ENCODE peak calls at places on chromosomes 5 and 9, in six cellular contexts. P, S, C, L, D and J are unnamed samples. For H3K27me3, the result is how much of the 10 kb centered on the place peaks cover.

GRCh38 chr9:93132946-93133640 is 958 bp downstream of the NINJ1 start:
- DNase-seq in C (no peak), P (no peak), D (no peak), L (peak), S (peak), J (no peak)

GRCh38 chr9:134014946-134015345 is 10.3 kb upstream of the BRD3OS start:
- DNase-seq in C (no peak), D (no peak), S (no peak), L (no peak), P (no peak), J (no peak)

GRCh38 chr9:120911295-120911843 is 15.2 kb downstream of the TRAF1 start:
- DNase-seq in P (no peak), D (no peak), S (no peak), C (no peak), L (no peak), J (no peak)

GRCh38 chr9:113808391-113809191 is 67.5 kb upstream of the ZNF618 start:
- DNase-seq in S (no peak), C (no peak), P (no peak), D (peak), L (no peak), J (no peak)

GRCh38 chr5:157965989-157966388 is 107.0 kb upstream of the CLINT1 start:
- DNase-seq in S (no peak), D (no peak), L (no peak), P (no peak), C (no peak), J (no peak)

GRCh38 chr5:125679522-125679921 is 743.7 kb upstream of the GRAMD2B start:
- DNase-seq in D (no peak), C (no peak), P (no peak), S (no peak), L (peak), J (no peak)

GRCh38 chr9:15824310-15824709 is 271.5 kb downstream of the CCDC171 start:
- DNase-seq in C (no peak), L (peak), D (no peak), P (no peak), S (no peak), J (no peak)

GRCh38 chr9:91066042-91066415 is 264.4 kb downstream of the SYK start:
- DNase-seq in L (no peak), S (no peak), P (no peak), C (no peak), D (no peak), J (no peak)

GRCh38 chr5:87010736-87011135 is 256.9 kb upstream of the RASA1 start:
- DNase-seq in C (no peak), L (no peak), P (no peak), D (no peak), S (no peak), J (no peak)

GRCh38 chr9:133493845-133494540 is 15.1 kb upstream of the SLC2A6 start:
- DNase-seq in P (no peak), C (no peak), D (no peak), L (no peak), S (no peak), J (no peak)

DNA sequence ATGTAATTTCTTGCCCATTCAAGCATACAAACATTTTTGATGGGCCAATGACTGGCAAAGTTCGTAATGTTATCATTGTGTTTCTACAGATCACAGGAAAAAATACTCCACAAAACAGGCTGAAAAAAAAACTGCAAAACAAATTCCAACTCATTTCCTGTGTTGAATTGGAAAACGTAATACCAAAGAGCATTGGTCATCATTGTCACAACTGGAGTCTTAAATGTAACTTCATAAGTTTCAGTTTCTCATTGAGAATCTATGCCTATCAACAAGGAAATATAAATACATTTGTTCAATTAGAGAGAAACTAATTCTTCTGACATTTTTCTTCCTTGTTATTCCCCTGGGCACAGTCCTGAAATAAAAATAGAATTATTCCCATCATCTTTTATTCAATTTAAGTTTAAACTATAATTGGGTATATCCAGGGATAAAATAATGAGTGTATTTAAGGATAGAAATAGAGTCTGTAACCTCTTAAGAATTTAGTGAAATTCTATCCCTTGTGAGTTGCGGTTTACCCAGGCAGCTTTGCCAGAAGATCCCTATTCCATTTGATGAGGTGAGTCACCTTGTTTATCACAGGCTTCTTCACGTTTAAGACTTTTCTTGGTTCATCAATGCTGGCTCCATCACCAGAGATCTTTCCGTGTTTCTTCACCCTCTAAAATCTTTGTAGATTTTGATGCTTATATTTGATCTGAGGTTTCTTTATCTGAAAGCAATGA is 112.7 kb upstream of the ITGA1 start:
- DNase-seq in P (no peak), C (no peak), D (no peak), L (no peak), S (no peak), J (no peak)
- H3K27ac ChIP-seq in P (peak), C (no peak), D (no peak), L (no peak), S (no peak), J (no peak)

GRCh38 chr5:174000078-174000477 is 11.1 kb downstream of the C5orf47 start:
- DNase-seq in C (no peak), S (no peak), D (no peak), P (no peak), L (no peak), J (no peak)

DNA sequence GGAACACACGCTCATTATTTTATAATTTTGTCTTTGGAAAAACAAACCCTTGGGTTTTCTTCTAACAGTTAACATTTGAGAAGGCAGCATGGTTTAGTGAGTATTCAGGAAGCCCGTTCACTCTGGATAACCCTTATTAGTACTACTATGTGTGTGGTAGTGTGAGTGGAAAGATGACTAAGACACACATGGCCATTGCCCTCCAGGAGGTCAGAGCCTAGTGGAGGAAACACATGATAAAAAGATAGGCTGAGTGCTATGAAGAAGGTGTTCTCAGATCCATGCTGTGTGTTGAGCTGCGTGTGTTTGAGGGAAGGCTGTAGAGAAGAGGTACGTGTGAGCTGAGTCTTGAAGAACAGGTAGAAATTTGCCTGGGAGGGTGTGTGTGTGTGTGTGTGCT is 8.4 kb downstream of the C5orf47 start:
- DNase-seq in D (no peak), L (no peak), P (no peak), S (no peak), C (no peak), J (no peak)
- H3K27me3 ChIP-seq in D (under half), L (under half), P (under half), S (under half), C (under half), J (under half)

DNA sequence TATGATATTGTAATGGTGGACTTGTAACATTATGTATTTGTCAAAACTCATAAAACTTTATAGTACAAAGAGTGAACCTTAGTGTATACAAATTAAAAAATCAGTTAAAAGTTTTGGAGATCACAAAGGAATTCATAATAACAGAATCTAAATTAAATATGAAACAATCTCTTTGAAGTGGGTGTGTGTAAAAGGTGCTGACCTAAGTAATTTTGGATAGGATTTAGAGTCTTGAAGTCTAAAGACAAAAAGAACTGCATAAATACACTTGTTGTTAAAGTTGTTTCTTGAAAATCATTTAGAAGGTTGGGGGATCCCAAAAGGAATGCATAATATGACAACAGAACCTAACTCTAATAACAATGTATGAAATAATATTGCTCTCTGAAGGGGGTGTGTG is 295.5 kb downstream of the PRR16 start:
- DNase-seq in L (no peak), D (no peak), S (no peak), C (no peak), P (no peak), J (no peak)
- H3K4me3 ChIP-seq in L (no peak), D (no peak), S (no peak), C (no peak), P (no peak), J (no peak)

DNA sequence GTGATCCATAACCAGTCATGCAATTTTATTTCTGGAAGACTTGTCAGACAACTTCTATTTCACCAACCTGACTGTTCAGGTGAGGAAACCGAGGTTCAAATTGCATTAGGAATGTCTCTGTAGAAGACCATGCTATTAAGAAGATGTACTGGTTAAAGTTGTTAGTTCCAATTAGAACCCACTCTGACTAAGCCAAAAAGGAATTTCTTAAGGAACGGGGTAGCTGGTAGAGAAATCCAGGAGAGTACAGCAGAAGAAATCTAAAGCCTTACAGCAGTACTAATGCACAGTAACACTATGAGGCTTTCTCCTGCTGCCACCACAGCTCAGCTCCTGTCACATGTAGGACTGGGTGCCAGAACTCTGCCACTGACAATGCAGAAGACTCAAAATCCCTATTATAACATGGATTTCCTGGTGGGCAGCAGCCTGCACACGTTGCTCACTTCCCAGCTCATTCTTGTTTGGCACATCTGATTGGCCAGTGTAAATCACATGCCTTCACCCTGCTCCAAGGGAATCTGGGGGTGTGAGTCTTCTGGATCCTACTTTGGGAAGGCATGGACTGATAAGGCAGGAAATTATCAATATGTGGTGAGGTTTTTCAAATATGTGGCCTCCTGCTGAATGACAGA is 37.1 kb downstream of the CAST start:
- DNase-seq in L (no peak), C (no peak), P (no peak), D (no peak), S (no peak), J (no peak)
- H3K27ac ChIP-seq in L (no peak), C (no peak), P (peak), D (no peak), S (peak), J (no peak)

GRCh38 chr5:143119301-143119769 is 284.2 kb downstream of the NR3C1 start:
- DNase-seq in C (no peak), P (no peak), L (no peak), D (no peak), S (no peak), J (no peak)
- H3K27me3 ChIP-seq in C (under half), P (under half), L (under half), D (under half), S (under half), J (under half)